ENCODE peak calls at places on chromosomes 1 and 21, in seven cellular contexts. One of them, this sample, is unnamed.

GRCh38 chr1:156511656-156512055 is 11.1 kb upstream of the MEF2D start:
- DNase-seq in stomach: no peak
- DNase-seq in neuronal stem cell: no peak
- DNase-seq in GM23338: no peak
- DNase-seq in mesendoderm: no peak
- DNase-seq in bronchial epithelial cell: peak
- DNase-seq in choroid plexus epithelial cell: peak
- DNase-seq in this sample: no peak

GRCh38 chr1:43930168-43930948 is 3.2 kb upstream of the ARTN start:
- DNase-seq in stomach: no peak
- DNase-seq in neuronal stem cell: no peak
- DNase-seq in GM23338: peak
- DNase-seq in mesendoderm: peak
- DNase-seq in bronchial epithelial cell: no peak
- DNase-seq in choroid plexus epithelial cell: no peak
- DNase-seq in this sample: no peak

GRCh38 chr21:38140192-38140905 is 116.4 kb upstream of the KCNJ15 start:
- DNase-seq in stomach: peak
- DNase-seq in neuronal stem cell: no peak
- DNase-seq in GM23338: no peak
- DNase-seq in mesendoderm: no peak
- DNase-seq in bronchial epithelial cell: peak
- DNase-seq in choroid plexus epithelial cell: peak
- DNase-seq in this sample: peak

GRCh38 chr1:201739054-201739453 is 89.9 kb upstream of the IPO9 start:
- DNase-seq in stomach: no peak
- DNase-seq in neuronal stem cell: no peak
- DNase-seq in GM23338: peak
- DNase-seq in mesendoderm: peak
- DNase-seq in bronchial epithelial cell: no peak
- DNase-seq in choroid plexus epithelial cell: peak
- DNase-seq in this sample: no peak

GRCh38 chr1:98991127-98992003 is 13.3 kb downstream of the PLPPR5 start:
- DNase-seq in stomach: no peak
- DNase-seq in neuronal stem cell: no peak
- DNase-seq in GM23338: peak
- DNase-seq in mesendoderm: peak
- DNase-seq in bronchial epithelial cell: peak
- DNase-seq in choroid plexus epithelial cell: peak
- DNase-seq in this sample: no peak

GRCh38 chr1:212261361-212261929 is 23.8 kb upstream of the PPP2R5A start:
- DNase-seq in stomach: no peak
- DNase-seq in neuronal stem cell: no peak
- DNase-seq in GM23338: peak
- DNase-seq in mesendoderm: peak
- DNase-seq in bronchial epithelial cell: no peak
- DNase-seq in choroid plexus epithelial cell: no peak
- DNase-seq in this sample: no peak

GRCh38 chr1:224380003-224380402 is 23.3 kb downstream of the CNIH4 start:
- DNase-seq in stomach: no peak
- DNase-seq in neuronal stem cell: no peak
- DNase-seq in GM23338: no peak
- DNase-seq in mesendoderm: no peak
- DNase-seq in bronchial epithelial cell: no peak
- DNase-seq in choroid plexus epithelial cell: peak
- DNase-seq in this sample: no peak

GRCh38 chr1:43536196-43536863 is 5.6 kb downstream of the PTPRF start:
- DNase-seq in stomach: peak
- DNase-seq in neuronal stem cell: no peak
- DNase-seq in GM23338: no peak
- DNase-seq in mesendoderm: no peak
- DNase-seq in bronchial epithelial cell: peak
- DNase-seq in choroid plexus epithelial cell: no peak
- DNase-seq in this sample: peak

GRCh38 chr1:188023206-188023605 is 1194.5 kb downstream of the PLA2G4A start:
- DNase-seq in stomach: no peak
- DNase-seq in neuronal stem cell: no peak
- DNase-seq in GM23338: no peak
- DNase-seq in mesendoderm: no peak
- DNase-seq in bronchial epithelial cell: peak
- DNase-seq in choroid plexus epithelial cell: no peak
- DNase-seq in this sample: no peak

GRCh38 chr1:201356701-201357100 is 20.8 kb downstream of the TNNT2 start:
- DNase-seq in stomach: no peak
- DNase-seq in neuronal stem cell: no peak
- DNase-seq in GM23338: no peak
- DNase-seq in mesendoderm: no peak
- DNase-seq in bronchial epithelial cell: no peak
- DNase-seq in choroid plexus epithelial cell: no peak
- DNase-seq in this sample: no peak

GRCh38 chr1:111959436-111959835 is 30.0 kb downstream of the KCND3 start:
- DNase-seq in stomach: no peak
- DNase-seq in neuronal stem cell: no peak
- DNase-seq in GM23338: no peak
- DNase-seq in mesendoderm: peak
- DNase-seq in bronchial epithelial cell: no peak
- DNase-seq in choroid plexus epithelial cell: no peak
- DNase-seq in this sample: no peak

GRCh38 chr1:205809469-205809868 is 3.5 kb downstream of the SLC41A1 start:
- DNase-seq in stomach: no peak
- DNase-seq in neuronal stem cell: no peak
- DNase-seq in GM23338: no peak
- DNase-seq in mesendoderm: no peak
- DNase-seq in bronchial epithelial cell: no peak
- DNase-seq in choroid plexus epithelial cell: no peak
- DNase-seq in this sample: no peak

GRCh38 chr1:6385673-6386191 is 7.8 kb downstream of the ACOT7 start:
- DNase-seq in stomach: no peak
- DNase-seq in neuronal stem cell: no peak
- DNase-seq in GM23338: peak
- DNase-seq in mesendoderm: peak
- DNase-seq in bronchial epithelial cell: peak
- DNase-seq in choroid plexus epithelial cell: peak
- DNase-seq in this sample: no peak

GRCh38 chr1:173554089-173554488 is 48.8 kb downstream of the SLC9C2 start:
- DNase-seq in stomach: no peak
- DNase-seq in neuronal stem cell: no peak
- DNase-seq in GM23338: no peak
- DNase-seq in mesendoderm: no peak
- DNase-seq in bronchial epithelial cell: no peak
- DNase-seq in choroid plexus epithelial cell: no peak
- DNase-seq in this sample: no peak

GRCh38 chr1:173122958-173123852 is 72.5 kb upstream of the TNFSF18 start:
- DNase-seq in stomach: peak
- DNase-seq in neuronal stem cell: peak
- DNase-seq in GM23338: peak
- DNase-seq in mesendoderm: peak
- DNase-seq in bronchial epithelial cell: peak
- DNase-seq in choroid plexus epithelial cell: peak
- DNase-seq in this sample: peak

GRCh38 chr1:247110627-247111258 is 6.6 kb upstream of the ZNF669 start:
- DNase-seq in stomach: no peak
- DNase-seq in neuronal stem cell: peak
- DNase-seq in GM23338: peak
- DNase-seq in mesendoderm: no peak
- DNase-seq in bronchial epithelial cell: peak
- DNase-seq in choroid plexus epithelial cell: no peak
- DNase-seq in this sample: no peak

GRCh38 chr1:62457955-62458354 is 21.1 kb downstream of the USP1 start:
- DNase-seq in stomach: no peak
- DNase-seq in neuronal stem cell: no peak
- DNase-seq in GM23338: no peak
- DNase-seq in mesendoderm: no peak
- DNase-seq in bronchial epithelial cell: no peak
- DNase-seq in choroid plexus epithelial cell: no peak
- DNase-seq in this sample: no peak

GRCh38 chr1:189616893-189617292 is 860.8 kb downstream of the BRINP3 start:
- DNase-seq in stomach: no peak
- DNase-seq in neuronal stem cell: no peak
- DNase-seq in GM23338: no peak
- DNase-seq in mesendoderm: peak
- DNase-seq in bronchial epithelial cell: peak
- DNase-seq in choroid plexus epithelial cell: peak
- DNase-seq in this sample: no peak

GRCh38 chr1:47328992-47329391 is 4.6 kb upstream of the CMPK1 start:
- DNase-seq in stomach: no peak
- DNase-seq in neuronal stem cell: no peak
- DNase-seq in GM23338: no peak
- DNase-seq in mesendoderm: no peak
- DNase-seq in bronchial epithelial cell: no peak
- DNase-seq in choroid plexus epithelial cell: no peak
- DNase-seq in this sample: no peak

GRCh38 chr1:86159800-86160199 is 3.2 kb upstream of the COL24A1 start:
- DNase-seq in stomach: no peak
- DNase-seq in neuronal stem cell: no peak
- DNase-seq in GM23338: no peak
- DNase-seq in mesendoderm: no peak
- DNase-seq in bronchial epithelial cell: no peak
- DNase-seq in choroid plexus epithelial cell: no peak
- DNase-seq in this sample: no peak

GRCh38 chr1:24134376-24134775 is 8.6 kb downstream of the IL22RA1 start:
- DNase-seq in stomach: no peak
- DNase-seq in neuronal stem cell: no peak
- DNase-seq in GM23338: no peak
- DNase-seq in mesendoderm: no peak
- DNase-seq in bronchial epithelial cell: no peak
- DNase-seq in choroid plexus epithelial cell: no peak
- DNase-seq in this sample: no peak

GRCh38 chr1:47783638-47784293 is 213.4 kb downstream of the TRABD2B start:
- DNase-seq in stomach: no peak
- DNase-seq in neuronal stem cell: no peak
- DNase-seq in GM23338: no peak
- DNase-seq in mesendoderm: no peak
- DNase-seq in bronchial epithelial cell: no peak
- DNase-seq in choroid plexus epithelial cell: no peak
- DNase-seq in this sample: no peak

DNA sequence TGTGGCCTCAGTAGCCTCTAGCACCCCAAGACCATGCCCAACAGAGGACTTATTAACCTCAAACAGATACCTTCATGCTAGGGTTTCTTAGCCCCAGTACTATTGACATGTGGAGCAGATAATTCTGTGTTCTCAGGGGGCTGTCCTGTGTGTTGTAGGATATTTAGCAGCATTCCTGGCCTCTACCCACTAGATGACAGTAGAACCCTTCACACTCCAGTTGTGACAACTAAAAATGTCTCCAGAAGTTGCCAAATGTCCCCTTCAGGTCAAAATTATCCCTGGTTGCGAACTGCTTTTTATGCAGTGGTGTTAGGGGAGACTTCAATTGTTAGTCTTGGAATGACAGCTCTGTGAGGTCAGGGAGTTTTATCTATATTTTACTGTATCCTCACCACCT is 8.1 kb downstream of the KAZN start:
- DNase-seq in stomach: no peak
- DNase-seq in neuronal stem cell: no peak
- DNase-seq in GM23338: no peak
- DNase-seq in mesendoderm: peak
- DNase-seq in bronchial epithelial cell: no peak
- DNase-seq in choroid plexus epithelial cell: no peak
- DNase-seq in this sample: no peak
- H3K4me3 ChIP-seq in stomach: no peak
- H3K4me3 ChIP-seq in neuronal stem cell: no peak
- H3K4me3 ChIP-seq in GM23338: no peak
- H3K4me3 ChIP-seq in mesendoderm: no peak
- H3K4me3 ChIP-seq in bronchial epithelial cell: no peak
- H3K4me3 ChIP-seq in choroid plexus epithelial cell: no peak
- H3K4me3 ChIP-seq in this sample: no peak

DNA sequence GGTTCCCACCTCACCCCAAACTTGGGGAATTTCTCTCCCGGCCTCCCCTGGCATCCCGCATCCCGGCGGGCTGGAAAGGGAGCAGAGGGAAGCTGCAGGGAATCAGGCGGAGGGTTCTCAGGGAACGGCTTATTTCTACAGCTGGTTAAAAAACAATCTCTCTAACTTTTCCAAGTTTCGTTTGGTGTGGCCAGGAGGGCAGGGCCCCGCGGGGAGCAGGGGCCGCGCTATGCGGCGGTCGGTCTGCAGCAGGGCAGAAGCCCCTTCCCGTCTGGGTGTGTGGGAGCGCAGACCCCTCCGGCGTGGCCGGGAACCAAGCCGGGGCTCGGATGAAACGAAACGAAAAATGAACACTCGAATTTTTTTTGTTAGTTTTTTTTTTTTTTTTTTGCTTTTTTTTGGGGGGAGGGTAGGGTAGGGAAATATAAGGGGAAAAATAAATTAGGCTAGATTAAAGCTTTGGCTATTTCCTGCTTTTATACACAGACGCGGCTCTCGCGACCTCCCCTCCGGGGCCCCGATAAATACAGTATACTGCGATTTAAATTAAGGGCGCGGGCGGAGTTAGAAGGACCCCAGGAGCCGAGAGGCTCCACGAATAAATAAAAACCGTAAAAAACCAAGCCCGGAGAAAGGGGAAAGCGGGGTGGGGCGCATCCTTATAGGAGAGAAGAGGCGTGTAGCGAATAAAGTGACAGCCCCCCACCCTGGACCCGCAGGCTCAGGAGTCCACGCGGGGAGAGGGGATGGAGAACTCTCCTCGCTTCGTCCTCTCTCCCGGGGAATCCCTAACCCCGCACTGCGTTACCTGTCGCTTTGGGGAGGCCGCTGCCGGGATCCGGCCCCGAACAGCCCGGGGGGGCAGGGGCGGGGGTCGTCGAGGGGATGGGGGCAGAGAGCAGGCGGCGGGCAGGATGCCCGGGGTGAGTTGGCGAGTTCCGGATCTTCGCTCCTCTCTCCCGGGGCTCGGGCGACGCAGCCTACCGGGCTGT is 2.1 kb downstream of the POU3F1 start:
- DNase-seq in stomach: no peak
- DNase-seq in neuronal stem cell: no peak
- DNase-seq in GM23338: peak
- DNase-seq in mesendoderm: no peak
- DNase-seq in bronchial epithelial cell: no peak
- DNase-seq in choroid plexus epithelial cell: no peak
- DNase-seq in this sample: no peak
- H3K4me3 ChIP-seq in stomach: peak
- H3K4me3 ChIP-seq in neuronal stem cell: peak
- H3K4me3 ChIP-seq in GM23338: peak
- H3K4me3 ChIP-seq in mesendoderm: peak
- H3K4me3 ChIP-seq in bronchial epithelial cell: peak
- H3K4me3 ChIP-seq in choroid plexus epithelial cell: peak
- H3K4me3 ChIP-seq in this sample: no peak

DNA sequence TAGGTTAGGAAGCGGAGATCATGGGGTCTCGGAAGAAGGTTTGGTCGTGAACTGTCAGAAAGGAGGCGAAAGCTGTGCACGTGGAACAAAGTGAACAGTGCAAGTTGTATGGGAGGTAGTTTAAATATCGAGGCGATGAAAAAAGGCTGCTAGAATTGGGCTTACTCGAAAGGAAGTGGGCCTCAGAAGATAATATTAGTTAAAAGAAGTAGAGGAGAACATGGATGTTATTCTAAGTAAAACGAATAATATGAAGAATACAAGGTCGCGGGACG is 571 bp downstream of the WDR3 start:
- DNase-seq in stomach: no peak
- DNase-seq in neuronal stem cell: peak
- DNase-seq in GM23338: no peak
- DNase-seq in mesendoderm: no peak
- DNase-seq in bronchial epithelial cell: no peak
- DNase-seq in choroid plexus epithelial cell: no peak
- DNase-seq in this sample: no peak
- H3K4me3 ChIP-seq in stomach: peak
- H3K4me3 ChIP-seq in neuronal stem cell: peak
- H3K4me3 ChIP-seq in GM23338: peak
- H3K4me3 ChIP-seq in mesendoderm: peak
- H3K4me3 ChIP-seq in bronchial epithelial cell: peak
- H3K4me3 ChIP-seq in choroid plexus epithelial cell: peak
- H3K4me3 ChIP-seq in this sample: peak

GRCh38 chr1:22557341-22557950 is 5.8 kb upstream of the EPHA8 start:
- DNase-seq in stomach: no peak
- DNase-seq in neuronal stem cell: no peak
- DNase-seq in GM23338: no peak
- DNase-seq in mesendoderm: no peak
- DNase-seq in bronchial epithelial cell: peak
- DNase-seq in choroid plexus epithelial cell: no peak
- DNase-seq in this sample: no peak
- H3K4me3 ChIP-seq in stomach: no peak
- H3K4me3 ChIP-seq in neuronal stem cell: no peak
- H3K4me3 ChIP-seq in GM23338: no peak
- H3K4me3 ChIP-seq in mesendoderm: no peak
- H3K4me3 ChIP-seq in bronchial epithelial cell: no peak
- H3K4me3 ChIP-seq in choroid plexus epithelial cell: no peak
- H3K4me3 ChIP-seq in this sample: no peak